ENCODE peak calls at places on chromosomes 13 and 19, in seven cellular contexts. W, X, N, Z, B, U and P are unnamed samples.

GRCh38 chr13:20231839-20232555 is at the start of gene GJB6:
- DNase-seq in W (no peak), X (no peak), N (no peak), Z (no peak), B (no peak), U (no peak), P (no peak)

GRCh38 chr19:39168258-39169142 is 28.3 kb upstream of the NCCRP1 start:
- DNase-seq in W (no peak), X (no peak), N (no peak), Z (no peak), B (no peak), U (no peak), P (no peak)

GRCh38 chr19:23263870-23264590 is 13.8 kb upstream of the ZNF724 start:
- DNase-seq in W (no peak), X (no peak), N (no peak), Z (no peak), B (no peak), U (no peak), P (no peak)

GRCh38 chr19:12247644-12248222 is 47.0 kb downstream of the ZNF44 start:
- DNase-seq in W (no peak), X (no peak), N (no peak), Z (no peak), B (no peak), U (no peak), P (no peak)

GRCh38 chr13:42017264-42017663 is 31.2 kb upstream of the DGKH start:
- DNase-seq in W (no peak), X (no peak), N (no peak), Z (no peak), B (no peak), U (no peak), P (no peak)

GRCh38 chr13:91805605-91806004 is 407.2 kb downstream of the GPC5 start:
- DNase-seq in W (no peak), X (no peak), N (no peak), Z (no peak), B (no peak), U (no peak), P (no peak)

GRCh38 chr19:19276386-19276785 is 3.3 kb upstream of the TM6SF2 start:
- DNase-seq in W (no peak), X (no peak), N (no peak), Z (no peak), B (no peak), U (no peak), P (no peak)

GRCh38 chr13:43626994-43627393 is 159.8 kb downstream of the ENOX1 start:
- DNase-seq in W (no peak), X (no peak), N (no peak), Z (no peak), B (no peak), U (no peak), P (no peak)

GRCh38 chr19:30428281-30428680 is 56.1 kb downstream of the ZNF536 start:
- DNase-seq in W (no peak), X (no peak), N (no peak), Z (peak; percentile 66), B (no peak), U (no peak), P (no peak)

GRCh38 chr13:27290715-27291114 is 20.1 kb downstream of the RASL11A start:
- DNase-seq in W (no peak), X (no peak), N (no peak), Z (no peak), B (no peak), U (no peak), P (no peak)

GRCh38 chr19:13120817-13121216 is 2.8 kb downstream of the NACC1 start:
- DNase-seq in W (no peak), X (no peak), N (no peak), Z (no peak), B (peak; percentile 37), U (no peak), P (no peak)

GRCh38 chr19:38049105-38049649 is 142.2 kb downstream of the SIPA1L3 start:
- DNase-seq in W (no peak), X (peak; percentile 21), N (no peak), Z (no peak), B (peak; percentile 51), U (no peak), P (no peak)

GRCh38 chr19:13165091-13165997 is 15.1 kb downstream of the IER2 start:
- DNase-seq in W (no peak), X (no peak), N (no peak), Z (no peak), B (no peak), U (no peak), P (no peak)

GRCh38 chr13:102799544-102800144 is 725 bp downstream of the BIVM start:
- DNase-seq in W (no peak), X (no peak), N (peak; percentile 73), Z (peak; percentile 86), B (no peak), U (no peak), P (no peak)

GRCh38 chr19:11382898-11383705 is 1.0 kb downstream of the EPOR start:
- DNase-seq in W (peak; percentile 60), X (no peak), N (no peak), Z (peak; percentile 84), B (no peak), U (peak; percentile 71), P (no peak)

GRCh38 chr13:20353973-20354372 is 121.9 kb upstream of the GJB6 start:
- DNase-seq in W (no peak), X (no peak), N (no peak), Z (no peak), B (peak; percentile 17), U (no peak), P (no peak)

GRCh38 chr13:45826741-45827140 is 24.8 kb downstream of the SIAH3 start:
- DNase-seq in W (no peak), X (no peak), N (no peak), Z (peak; percentile 65), B (no peak), U (no peak), P (no peak)

GRCh38 chr19:13881692-13882418 is 4.9 kb downstream of the NANOS3 start:
- DNase-seq in W (no peak), X (peak; percentile 35), N (no peak), Z (no peak), B (no peak), U (no peak), P (no peak)

GRCh38 chr13:109680930-109681329 is 105.5 kb downstream of the IRS2 start:
- DNase-seq in W (no peak), X (no peak), N (no peak), Z (no peak), B (no peak), U (no peak), P (no peak)

GRCh38 chr19:13692096-13692495 is 72.2 kb upstream of the MRI1 start:
- DNase-seq in W (no peak), X (no peak), N (peak; percentile 55), Z (no peak), B (peak; percentile 30), U (no peak), P (no peak)

GRCh38 chr19:35048911-35049411 is 7.4 kb downstream of the HPN start:
- DNase-seq in W (peak; percentile 75), X (no peak), N (peak; percentile 27), Z (no peak), B (no peak), U (peak; percentile 93), P (no peak)

GRCh38 chr13:20729633-20730585 is 26.4 kb downstream of the IL17D start:
- DNase-seq in W (no peak), X (no peak), N (no peak), Z (peak; percentile 76), B (no peak), U (no peak), P (no peak)